ENCODE peak calls at places on chromosomes 11 and 22, in ten cellular contexts. L is T-helper 1 cell; Q is right lobe of liver; V is Caco-2; R is hypothalamus; P is thoracic aorta; X is activated CD4-positive, alpha-beta T cell treated with anti-CD3 and anti-CD28 coated beads for 36 hours; N is GM12891; K is bronchial epithelial cell; E is GM06990. J is an unnamed sample.

GRCh38 chr22:33579448-33580093 is 340.7 kb downstream of the LARGE1 start:
- DNase-seq in L (no peak), Q (peak), V (peak), R (peak), P (no peak), X (peak), N (peak), K (peak), E (no peak), J (peak)

GRCh38 chr11:104332110-104332509 is 168.2 kb upstream of the PDGFD start:
- DNase-seq in L (no peak), Q (no peak), V (peak), R (no peak), P (no peak), X (peak), N (no peak), K (no peak), E (no peak), J (no peak)

GRCh38 chr22:24578355-24579241 is 14.3 kb downstream of the LRRC75B start:
- DNase-seq in L (no peak), Q (no peak), V (peak), R (no peak), P (no peak), X (no peak), N (no peak), K (peak), E (no peak), J (no peak)

GRCh38 chr11:76073716-76074115 is 132.6 kb downstream of the WNT11 start:
- DNase-seq in L (no peak), Q (no peak), V (no peak), R (no peak), P (no peak), X (no peak), N (no peak), K (no peak), E (no peak), J (no peak)

GRCh38 chr11:67120881-67121710 is 2.0 kb downstream of the KDM2A start:
- DNase-seq in L (no peak), Q (no peak), V (peak), R (peak), P (no peak), X (peak), N (no peak), K (peak), E (peak), J (peak)

GRCh38 chr11:83238111-83238510 is 44.6 kb downstream of the ANKRD42 start:
- DNase-seq in L (no peak), Q (no peak), V (no peak), R (no peak), P (no peak), X (no peak), N (no peak), K (peak), E (no peak), J (no peak)

GRCh38 chr22:42820075-42820763 is 36.9 kb downstream of the ARFGAP3 start:
- DNase-seq in L (no peak), Q (no peak), V (no peak), R (no peak), P (no peak), X (no peak), N (no peak), K (peak), E (no peak), J (no peak)

GRCh38 chr11:40302669-40303068 is 1156.8 kb downstream of the LRRC4C start:
- DNase-seq in L (no peak), Q (no peak), V (no peak), R (no peak), P (no peak), X (no peak), N (no peak), K (no peak), E (no peak), J (no peak)

GRCh38 chr22:28021116-28021997 is 102.3 kb upstream of the PITPNB start:
- DNase-seq in L (no peak), Q (peak), V (no peak), R (no peak), P (no peak), X (no peak), N (no peak), K (no peak), E (no peak), J (no peak)